ENCODE peak calls at places on chromosomes 3 and 15, in four cellular contexts. J is NT2/D1, M is lower lobe of right lung, L is HCT116. O is an unnamed sample.

GRCh38 chr3:51777985-51778384 is 1.1 kb downstream of the IQCF6 start:
- DNase-seq in L (no peak), J (no peak), M (peak; percentile 67), O (no peak)

GRCh38 chr3:50205719-50206276 is 727 bp downstream of the SLC38A3 start:
- DNase-seq in L (peak; percentile 63), M (peak; percentile 66), J (no peak), O (peak; percentile 71)

GRCh38 chr3:112550859-112551258 is 10.9 kb downstream of the ATG3 start:
- DNase-seq in J (no peak), M (no peak), L (no peak), O (no peak)

GRCh38 chr15:77846360-77846759 is 213.6 kb upstream of the LINGO1 start:
- DNase-seq in M (no peak), J (no peak), L (no peak), O (no peak)

GRCh38 chr3:153173758-153174516 is 11.9 kb downstream of the RAP2B start:
- DNase-seq in M (no peak), L (peak; percentile 52), J (no peak), O (no peak)

GRCh38 chr3:72155391-72156064 is 370.6 kb upstream of the PROK2 start:
- DNase-seq in J (no peak), M (no peak), L (no peak), O (no peak)

GRCh38 chr3:52983828-52984227 is 62.0 kb downstream of the SFMBT1 start:
- DNase-seq in L (no peak), M (no peak), J (no peak), O (no peak)

GRCh38 chr15:92821491-92822116 is 78.5 kb upstream of the CHD2 start:
- DNase-seq in J (no peak), M (no peak), L (no peak), O (no peak)

GRCh38 chr3:184814214-184814613 is 2.2 kb downstream of the VPS8 start:
- DNase-seq in L (no peak), M (no peak), J (no peak), O (no peak)

DNA sequence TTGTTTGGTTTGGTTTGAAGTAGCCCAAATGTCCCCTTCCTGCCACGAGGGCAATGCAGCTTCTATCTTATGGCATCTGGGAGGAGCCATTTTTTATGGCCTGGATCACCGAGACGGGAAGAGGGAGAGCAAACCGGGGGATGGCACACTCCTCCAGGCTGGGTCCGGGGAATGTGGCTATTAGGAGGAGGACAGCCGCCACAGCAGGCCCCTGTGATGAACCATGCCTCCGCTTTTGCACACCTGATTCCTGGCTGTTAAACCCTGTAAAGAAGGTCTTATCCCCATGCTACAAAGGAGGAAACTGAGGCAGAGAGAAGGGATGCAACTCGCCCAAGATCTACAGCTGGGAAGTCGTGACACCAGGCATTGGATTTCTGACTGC is 157.6 kb downstream of the OR4M2 start:
- DNase-seq in M (no peak), J (no peak), L (no peak), O (no peak)
- H3K9me3 ChIP-seq in M (no peaks in the 10 kb centered on the region), J (peaks cover 7% of the 10 kb centered on the region), L (peaks cover 52% of the 10 kb centered on the region), O (peaks cover 66% of the 10 kb centered on the region)

DNA sequence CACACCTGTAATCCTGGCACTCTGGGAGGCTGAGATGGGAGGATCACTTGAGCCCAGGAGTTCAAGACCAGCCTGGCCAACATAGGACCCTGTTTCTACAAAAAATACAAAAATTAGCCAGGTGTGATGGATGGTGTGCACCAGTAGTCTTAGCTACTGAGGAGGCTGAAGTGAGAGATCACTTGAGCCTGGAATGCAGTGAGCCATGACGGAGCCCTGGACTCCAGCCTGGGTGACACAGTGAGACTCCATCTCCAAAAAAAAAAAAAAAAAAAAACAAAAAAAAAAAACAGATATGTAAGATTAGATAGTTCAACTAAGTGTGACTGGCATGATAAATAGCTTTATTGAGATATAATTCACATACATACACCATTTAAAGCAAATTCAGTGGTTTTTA is 9.7 kb downstream of the RBSN start:
- DNase-seq in M (no peak), L (no peak), J (no peak), O (no peak)
- H3K4me1 ChIP-seq in M (no peaks in the 10 kb centered on the region), L (no peaks in the 10 kb centered on the region), J (no peaks in the 10 kb centered on the region), O (peaks cover 4% of the 10 kb centered on the region)

DNA sequence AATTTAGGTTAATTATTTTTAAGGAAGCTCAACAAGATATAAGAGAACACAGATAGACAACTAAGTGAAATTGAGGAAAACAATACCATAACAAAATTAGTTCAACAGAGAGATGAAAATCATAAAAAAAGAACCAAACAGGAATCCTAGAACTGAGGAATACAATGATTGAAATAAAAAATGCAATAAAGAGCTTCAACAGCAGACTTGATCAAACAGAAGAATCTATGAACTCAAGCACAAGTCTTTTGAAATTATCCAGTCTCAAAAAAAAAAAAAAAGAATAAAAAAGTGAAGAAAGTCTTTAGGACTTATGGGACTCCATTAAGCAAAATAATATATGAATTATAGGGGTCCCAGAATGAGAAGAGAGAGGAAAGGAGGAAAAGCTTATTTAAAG is 42.0 kb upstream of the GNB4 start:
- DNase-seq in J (no peak), M (no peak), L (no peak), O (no peak)
- H3K9me3 ChIP-seq in J (peaks cover 29% of the 10 kb centered on the region), M (peaks cover 31% of the 10 kb centered on the region), L (no peaks in the 10 kb centered on the region), O (no peaks in the 10 kb centered on the region)

GRCh38 chr3:30174357-30174756 is 432.0 kb upstream of the TGFBR2 start:
- DNase-seq in J (no peak), L (no peak), M (no peak), O (no peak)

GRCh38 chr3:30167511-30168135 is 438.8 kb upstream of the TGFBR2 start:
- DNase-seq in L (peak; percentile 63), J (no peak), M (no peak), O (peak; percentile 99)

GRCh38 chr3:30166535-30166934 is 439.9 kb upstream of the TGFBR2 start:
- DNase-seq in M (no peak), L (no peak), J (no peak), O (no peak)

GRCh38 chr3:30170681-30171438 is 435.5 kb upstream of the TGFBR2 start:
- DNase-seq in J (no peak), M (no peak), L (no peak), O (no peak)

GRCh38 chr3:30169459-30169858 is 436.9 kb upstream of the TGFBR2 start:
- DNase-seq in J (no peak), L (no peak), M (no peak), O (peak; percentile 68)
- H3K4me1 ChIP-seq in J (no peaks in the 10 kb centered on the region), L (peaks cover 10% of the 10 kb centered on the region), M (no peaks in the 10 kb centered on the region), O (peaks cover 35% of the 10 kb centered on the region)

GRCh38 chr3:132286035-132286434 is 31.2 kb upstream of the ACP3 start:
- DNase-seq in L (no peak), J (no peak), M (no peak), O (no peak)
- H3K9me3 ChIP-seq in L (no peaks in the 10 kb centered on the region), J (peaks cover 17% of the 10 kb centered on the region), M (no peaks in the 10 kb centered on the region), O (no peaks in the 10 kb centered on the region)

DNA sequence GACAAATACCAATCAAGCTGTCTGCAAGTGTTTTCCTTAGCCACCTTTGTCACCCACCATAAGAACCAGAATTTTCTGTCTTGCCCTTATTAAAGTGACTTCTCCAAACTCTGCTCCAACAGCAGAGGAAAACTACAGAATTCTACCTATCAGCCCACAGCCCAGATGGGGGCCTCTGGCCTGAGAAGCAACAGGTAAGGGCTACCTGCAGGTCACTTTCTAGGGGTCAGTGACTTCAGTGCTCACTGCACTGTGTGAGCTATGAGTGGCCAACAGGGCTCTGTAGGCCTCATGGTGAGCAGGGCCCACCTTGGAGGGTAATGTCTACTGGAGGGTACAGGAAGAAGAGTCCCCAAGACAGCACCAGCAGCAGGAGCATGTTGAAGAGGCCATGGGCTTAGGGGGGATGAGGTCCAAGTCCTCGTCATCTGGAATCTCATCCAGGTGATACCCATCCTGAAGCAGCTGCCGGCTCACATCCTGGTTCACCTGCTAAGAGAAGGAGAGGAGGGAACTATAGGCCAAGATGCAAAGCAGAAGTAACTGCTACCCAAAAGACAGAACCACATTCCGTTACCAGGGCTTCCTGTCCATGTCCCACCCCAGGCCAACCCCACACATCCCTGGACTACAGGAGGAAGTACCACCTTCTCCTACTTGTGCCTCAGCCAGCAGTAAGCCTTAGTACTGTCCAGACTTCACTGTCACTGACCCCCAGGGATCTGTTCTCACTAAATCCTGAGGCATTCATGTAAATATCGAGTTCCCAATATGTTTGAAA is 4.2 kb downstream of the FAM219B start:
- DNase-seq in J (no peak), L (no peak), M (no peak), O (no peak)
- H3K4me1 ChIP-seq in J (peaks cover 3% of the 10 kb centered on the region), L (peaks cover 8% of the 10 kb centered on the region), M (peaks cover 41% of the 10 kb centered on the region), O (peaks cover 14% of the 10 kb centered on the region)

DNA sequence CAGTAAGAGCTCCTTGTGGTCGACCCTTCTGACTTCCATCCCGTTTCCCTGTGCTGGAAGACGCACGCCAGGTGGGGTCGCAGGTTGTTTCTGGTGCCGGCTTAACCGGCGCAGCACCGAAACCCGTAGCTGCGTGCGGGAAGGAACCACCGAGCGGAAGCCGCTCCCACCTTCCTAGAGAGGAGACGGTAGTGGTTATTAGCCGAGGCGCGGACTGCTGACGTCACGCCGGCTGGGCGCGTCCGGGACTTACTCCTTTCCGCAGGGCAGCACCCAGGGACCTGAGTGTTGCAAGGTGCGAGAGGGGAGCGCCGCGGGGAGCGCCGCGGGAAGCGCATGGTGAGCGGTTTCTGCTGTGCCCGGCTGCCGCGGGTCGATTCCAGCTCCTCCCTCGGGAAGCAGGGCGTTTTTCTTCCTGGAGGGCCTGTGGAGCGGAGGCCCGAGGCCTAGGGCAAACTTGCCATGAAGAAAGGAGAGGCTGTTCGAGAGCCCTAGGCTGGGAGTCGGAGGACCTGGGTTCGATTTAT is at the start of gene ZNF501:
- DNase-seq in M (peak; percentile 97), L (no peak), J (peak; percentile 81), O (no peak)
- H3K9me3 ChIP-seq in M (peaks cover 76% of the 10 kb centered on the region), L (peaks cover 13% of the 10 kb centered on the region), J (peaks cover 80% of the 10 kb centered on the region), O (peaks cover 3% of the 10 kb centered on the region)

GRCh38 chr3:81752604-81753003 is 8.8 kb downstream of the GBE1 start:
- DNase-seq in L (no peak), J (no peak), M (no peak), O (no peak)
- H3K4me1 ChIP-seq in L (no peaks in the 10 kb centered on the region), J (no peaks in the 10 kb centered on the region), M (peaks cover 6% of the 10 kb centered on the region), O (no peaks in the 10 kb centered on the region)

DNA sequence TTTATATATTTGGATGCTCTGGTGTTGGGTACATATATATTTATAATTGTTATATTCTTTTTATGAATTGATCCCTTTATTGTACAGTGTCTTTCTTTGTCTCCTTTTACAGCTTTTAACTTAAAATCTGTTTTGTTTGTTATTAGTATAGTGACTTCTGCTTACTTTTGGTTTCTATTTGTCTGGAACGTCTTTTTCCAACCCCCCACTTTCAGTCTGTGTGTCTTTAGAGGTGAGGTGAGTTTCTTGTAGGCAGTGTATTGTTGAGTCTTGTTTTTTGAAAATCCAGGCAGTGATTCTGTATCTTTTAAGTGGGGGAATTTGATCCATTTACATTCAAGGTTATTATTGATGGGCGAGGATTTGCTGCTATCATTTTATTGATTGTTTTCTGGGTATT is 62.0 kb downstream of the AP4E1 start:
- DNase-seq in M (no peak), L (no peak), J (no peak), O (no peak)
- H3K9me3 ChIP-seq in M (peaks cover 20% of the 10 kb centered on the region), L (peaks cover 6% of the 10 kb centered on the region), J (peaks cover 4% of the 10 kb centered on the region), O (peaks cover 3% of the 10 kb centered on the region)